ENCODE peak calls at places on chromosomes 16 and 17, in four cellular contexts. C is hypothalamus, G is Kasumi-1, P is progenitor cell of endocrine pancreas. Q is an unnamed sample.

GRCh38 chr17:59561042-59561441 is 4.4 kb upstream of the DHX40 start:
- DNase-seq in P (no peak), G (peak; percentile 98), C (no peak), Q (no peak)

GRCh38 chr17:81285179-81285878 is 9.8 kb downstream of the SLC38A10 start:
- DNase-seq in P (no peak), G (peak; percentile 97), C (peak; percentile 15), Q (peak; percentile 85)

GRCh38 chr16:58331024-58331707 is 36.3 kb upstream of the PRSS54 start:
- DNase-seq in C (no peak), G (peak; percentile 9), P (peak; percentile 20), Q (no peak)

GRCh38 chr16:1938316-1938715 is 4.7 kb downstream of the MSRB1 start:
- DNase-seq in C (no peak), G (no peak), P (no peak), Q (no peak)

GRCh38 chr17:7858487-7858832 is 657 bp downstream of the CYB5D1 start:
- DNase-seq in C (no peak), G (peak; percentile 45), P (no peak), Q (peak; percentile 72)

GRCh38 chr17:78899361-78900260 is 3.4 kb downstream of the CEP295NL start:
- DNase-seq in P (no peak), G (no peak), C (no peak), Q (no peak)

GRCh38 chr16:1156111-1156982 is 3.4 kb downstream of the CACNA1H start:
- DNase-seq in G (no peak), C (no peak), P (no peak), Q (no peak)

GRCh38 chr16:30482366-30482765 is 9.8 kb downstream of the ITGAL start:
- DNase-seq in G (no peak), P (no peak), C (no peak), Q (no peak)

GRCh38 chr16:23339781-23340180 is 37.7 kb downstream of the SCNN1B start:
- DNase-seq in C (no peak), G (no peak), P (no peak), Q (no peak)

GRCh38 chr17:75981019-75981615 is 2.1 kb downstream of the TEN1 start:
- DNase-seq in P (no peak), G (no peak), C (no peak), Q (no peak)

GRCh38 chr17:81064746-81065475 is 30.0 kb downstream of the BAIAP2 start:
- DNase-seq in P (no peak), G (no peak), C (no peak), Q (no peak)

GRCh38 chr17:62986549-62986948 is 20.5 kb downstream of the TANC2 start:
- DNase-seq in C (no peak), G (no peak), P (no peak), Q (no peak)

GRCh38 chr17:67441052-67441738 is 64.1 kb downstream of the PITPNC1 start:
- DNase-seq in C (no peak), G (peak; percentile 87), P (no peak), Q (no peak)

GRCh38 chr17:82328994-82329507 is 4.5 kb downstream of the SECTM1 start:
- DNase-seq in G (no peak), C (no peak), P (no peak), Q (no peak)

GRCh38 chr17:72183194-72183685 is 62.4 kb downstream of the SOX9 start:
- DNase-seq in P (no peak), C (no peak), G (no peak), Q (no peak)

GRCh38 chr17:80939151-80940145 is 52.2 kb upstream of the CHMP6 start:
- DNase-seq in P (no peak), C (no peak), G (no peak), Q (peak; percentile 45)

GRCh38 chr16:66538910-66539309 is 11.0 kb downstream of the TK2 start:
- DNase-seq in C (no peak), G (no peak), P (no peak), Q (no peak)

GRCh38 chr16:19691161-19691850 is 26.7 kb downstream of the KNOP1 start:
- DNase-seq in P (no peak), C (peak; percentile 34), G (no peak), Q (no peak)

GRCh38 chr17:70869402-70870085 is 700.2 kb downstream of the KCNJ2 start:
- DNase-seq in C (no peak), G (no peak), P (no peak), Q (no peak)

GRCh38 chr17:57088298-57088697 is 3.3 kb downstream of the AKAP1 start:
- DNase-seq in P (no peak), C (no peak), G (no peak), Q (no peak)

GRCh38 chr16:48511071-48511540 is 98.9 kb downstream of the N4BP1 start:
- DNase-seq in C (no peak), G (no peak), P (no peak), Q (no peak)

GRCh38 chr17:29219378-29220047 is 27.1 kb upstream of the CRYBA1 start:
- DNase-seq in C (peak; percentile 44), P (peak; percentile 79), G (peak; percentile 94), Q (peak; percentile 89)

GRCh38 chr17:57956311-57957119 is 1.3 kb upstream of the CUEDC1 start:
- DNase-seq in C (no peak), G (no peak), P (no peak), Q (peak; percentile 33)

GRCh38 chr16:78962457-78962929 is 638.0 kb downstream of the MAF start:
- DNase-seq in G (no peak), C (no peak), P (no peak), Q (no peak)

GRCh38 chr16:86545927-86546637 is 9.0 kb downstream of the MTHFSD start:
- DNase-seq in C (no peak), G (no peak), P (no peak), Q (no peak)

GRCh38 chr16:89308391-89309333 is 91.2 kb downstream of the ZNF778 start:
- DNase-seq in G (peak; percentile 37), C (no peak), P (no peak), Q (no peak)

GRCh38 chr17:37177234-37177633 is 198.6 kb upstream of the C17orf78 start:
- DNase-seq in G (no peak), C (no peak), P (no peak), Q (no peak)

GRCh38 chr17:44284024-44284400 is 16.1 kb upstream of the SLC4A1 start:
- DNase-seq in G (no peak), C (no peak), P (no peak), Q (no peak)

GRCh38 chr16:82197540-82198240 is 27.7 kb upstream of the MPHOSPH6 start:
- DNase-seq in G (no peak), P (no peak), C (no peak), Q (no peak)

GRCh38 chr16:86990451-86990850 is 326.7 kb downstream of the C16orf95 start:
- DNase-seq in C (no peak), G (no peak), P (no peak), Q (no peak)

GRCh38 chr16:57480127-57480753 is 6.1 kb downstream of the DOK4 start:
- DNase-seq in C (no peak), G (no peak), P (no peak), Q (peak; percentile 68)

GRCh38 chr17:81456798-81457197 is 55.8 kb downstream of the ACTG1 start:
- DNase-seq in G (no peak), C (no peak), P (no peak), Q (no peak)

GRCh38 chr17:8072727-8073461 is 14.6 kb downstream of the ALOX12B start:
- DNase-seq in P (no peak), C (no peak), G (no peak), Q (no peak)

GRCh38 chr16:56872863-56873391 is 7.9 kb downstream of the SLC12A3 start:
- DNase-seq in G (no peak), P (no peak), C (no peak), Q (no peak)

GRCh38 chr17:6456914-6457687 is 12.8 kb downstream of the PIMREG start:
- DNase-seq in C (no peak), P (no peak), G (no peak), Q (no peak)

GRCh38 chr16:50121278-50121677 is 31.8 kb upstream of the TENT4B start:
- DNase-seq in P (no peak), G (no peak), C (no peak), Q (no peak)

Q was measured in sciatic nerve.